ENCODE peak calls at places on chromosomes 12 and 14, in four cellular contexts. A is fibroblast of the aortic adventitia, E is left lung, G is fibroblast of pulmonary artery. O is an unnamed sample.

GRCh38 chr12:65217127-65217526 is 47.7 kb downstream of the LEMD3 start:
- DNase-seq in A (no peak), E (no peak), G (no peak), O (no peak)

GRCh38 chr14:68727315-68728078 is 65.4 kb downstream of the ZFP36L1 start:
- DNase-seq in A (no peak), E (no peak), G (no peak), O (no peak)

GRCh38 chr12:32437095-32437515 is 37.7 kb downstream of the FGD4 start:
- DNase-seq in A (peak; percentile 85), E (no peak), G (peak; percentile 96), O (peak; percentile 81)

GRCh38 chr12:27198036-27198435 is 46.0 kb upstream of the STK38L start:
- DNase-seq in A (peak; percentile 88), E (no peak), G (peak; percentile 71), O (no peak)

GRCh38 chr14:58297412-58297761 is 968 bp upstream of the ARID4A start:
- DNase-seq in A (no peak), E (peak; percentile 47), G (no peak), O (peak; percentile 24)

GRCh38 chr14:51792819-51793218 is 67.6 kb upstream of the GNG2 start:
- DNase-seq in A (peak; percentile 5), E (no peak), G (peak; percentile 19), O (no peak)

GRCh38 chr14:36580856-36581831 is 1.3 kb downstream of the NKX2-8 start:
- DNase-seq in A (peak; percentile 16), E (peak; percentile 54), G (peak; percentile 23), O (no peak)

GRCh38 chr14:105313381-105314286 is 914 bp upstream of the PACS2 start:
- DNase-seq in A (peak; percentile 42), E (peak; percentile 64), G (no peak), O (no peak)

GRCh38 chr12:98751580-98752115 is 106.6 kb downstream of the APAF1 start:
- DNase-seq in A (no peak), E (no peak), G (no peak), O (no peak)

GRCh38 chr14:71932229-71932951 is at the start of gene RGS6:
- DNase-seq in A (no peak), E (peak; percentile 37), G (peak; percentile 6), O (peak; percentile 7)

GRCh38 chr12:129310346-129310745 is 457.1 kb downstream of the GLT1D1 start:
- DNase-seq in A (no peak), E (no peak), G (no peak), O (no peak)

GRCh38 chr14:19800282-19801117 is 3.1 kb upstream of the OR4N2 start:
- DNase-seq in A (no peak), E (no peak), G (no peak), O (no peak)

GRCh38 chr14:65281991-65282908 is 130.3 kb upstream of the FUT8 start:
- DNase-seq in A (peak; percentile 68), E (no peak), G (peak; percentile 74), O (peak; percentile 11)

GRCh38 chr14:78989246-78989645 is 819.1 kb downstream of the NRXN3 start:
- DNase-seq in A (no peak), E (no peak), G (no peak), O (no peak)

GRCh38 chr14:54251356-54251755 is 145.5 kb upstream of the CDKN3 start:
- DNase-seq in A (peak; percentile 53), E (no peak), G (no peak), O (no peak)

GRCh38 chr12:67288561-67288960 is 19.4 kb downstream of the CAND1 start:
- DNase-seq in A (no peak), E (no peak), G (no peak), O (no peak)

GRCh38 chr14:50853891-50854290 is 18.0 kb upstream of the ABHD12B start:
- DNase-seq in A (no peak), E (no peak), G (no peak), O (no peak)

GRCh38 chr12:67068204-67068731 is 200.9 kb upstream of the CAND1 start:
- DNase-seq in A (no peak), E (no peak), G (no peak), O (no peak)

GRCh38 chr14:105888784-105889665 is 362.6 kb downstream of the TMEM121 start:
- DNase-seq in A (no peak), E (peak; percentile 19), G (no peak), O (no peak)

GRCh38 chr14:36658091-36659009 is 3.3 kb upstream of the PAX9 start:
- DNase-seq in A (no peak), E (no peak), G (no peak), O (no peak)

GRCh38 chr12:5623411-5623810 is 191.5 kb downstream of the NTF3 start:
- DNase-seq in A (no peak), E (no peak), G (no peak), O (no peak)

GRCh38 chr12:460301-461230 is 827 bp downstream of the B4GALNT3 start:
- DNase-seq in A (no peak), E (no peak), G (no peak), O (no peak)

GRCh38 chr12:106974525-106974924 is 12.4 kb downstream of the MTERF2 start:
- DNase-seq in A (no peak), E (no peak), G (no peak), O (no peak)

GRCh38 chr12:66503746-66504145 is 175.1 kb downstream of the GRIP1 start:
- DNase-seq in A (no peak), E (no peak), G (no peak), O (no peak)

GRCh38 chr12:14216405-14217294 is 148.8 kb upstream of the ATF7IP start:
- DNase-seq in A (peak; percentile 21), E (no peak), G (peak; percentile 13), O (no peak)

GRCh38 chr12:108484431-108484830 is 30.6 kb upstream of the FICD start:
- DNase-seq in A (no peak), E (no peak), G (no peak), O (no peak)

GRCh38 chr12:132949936-132950837 is 5.9 kb downstream of the ZNF605 start:
- DNase-seq in A (no peak), E (no peak), G (no peak), O (no peak)

GRCh38 chr12:119145367-119145766 is 33.4 kb upstream of the HSPB8 start:
- DNase-seq in A (no peak), E (no peak), G (no peak), O (no peak)

GRCh38 chr14:75126121-75126544 is 715 bp downstream of the NEK9 start:
- DNase-seq in A (no peak), E (no peak), G (no peak), O (no peak)

GRCh38 chr14:54564071-54564798 is 2.7 kb upstream of the SAMD4A start:
- DNase-seq in A (peak; percentile 73), E (no peak), G (peak; percentile 74), O (no peak)

GRCh38 chr12:123763093-123763492 is 992 bp downstream of the DNAH10 start:
- DNase-seq in A (no peak), E (no peak), G (no peak), O (no peak)

GRCh38 chr12:90102957-90103652 is 394.5 kb upstream of the ATP2B1 start:
- DNase-seq in A (peak; percentile 62), E (no peak), G (peak; percentile 67), O (no peak)

DNA sequence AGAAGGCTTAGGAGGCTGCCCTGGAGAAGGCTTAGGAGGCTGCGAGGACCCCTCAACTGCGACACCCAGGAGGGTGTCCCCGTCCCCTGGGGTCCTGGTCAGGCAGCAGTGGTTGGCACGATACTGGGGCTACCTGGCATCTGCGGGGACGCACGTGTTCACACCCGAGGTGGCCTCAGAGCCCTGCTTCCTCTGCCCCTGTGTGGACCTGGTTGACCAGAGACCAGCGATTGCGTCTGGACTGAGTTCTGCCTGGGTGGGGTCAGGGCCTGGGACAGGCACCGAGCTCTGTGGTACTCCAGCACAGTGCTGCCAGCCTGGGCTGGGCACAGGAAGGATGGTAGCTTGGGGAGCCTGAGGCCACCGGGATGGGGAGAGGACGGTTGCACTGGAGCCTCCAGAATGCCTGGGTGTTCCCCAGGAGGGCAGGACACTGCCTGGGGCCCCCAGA is 735 bp downstream of the ASPG start:
- DNase-seq in A (no peak), E (no peak), G (no peak), O (no peak)
- H3K4me3 ChIP-seq in A (no peak overlapping the region), E (no peak overlapping the region), G (no peak overlapping the region), O (no peak overlapping the region)

DNA sequence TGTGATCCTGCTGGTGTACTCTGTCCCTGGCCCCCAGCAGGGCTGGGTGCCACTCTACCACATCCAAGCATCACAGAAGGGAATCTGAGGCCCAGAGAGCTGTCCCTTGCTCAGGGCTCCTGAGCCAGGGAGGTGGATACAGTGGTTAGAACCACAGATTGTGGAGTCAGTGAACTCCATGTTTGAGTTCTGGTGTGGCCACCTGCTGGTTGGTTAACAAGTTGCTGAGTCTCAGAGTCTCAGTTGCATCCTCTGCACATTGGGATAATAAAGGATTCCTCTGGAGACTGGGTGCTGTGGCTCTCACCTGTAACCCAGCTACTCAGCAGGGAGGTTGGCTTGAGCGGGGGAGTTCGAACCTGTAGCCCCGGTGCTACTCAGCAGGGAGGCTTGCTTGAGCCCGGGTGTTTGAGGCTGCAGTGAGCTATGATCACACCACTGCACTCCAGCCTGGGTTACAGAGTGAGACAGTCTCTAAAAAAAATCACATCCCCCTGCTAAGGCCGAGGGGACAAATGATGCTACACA is 39.4 kb downstream of the MVK start:
- DNase-seq in A (peak; percentile 6), E (no peak), G (peak; percentile 36), O (no peak)
- TF ChIP-seq CTCF in A (peak; percentile 35), E (no peak), G (peak; percentile 40), O (peak; percentile 36)

DNA sequence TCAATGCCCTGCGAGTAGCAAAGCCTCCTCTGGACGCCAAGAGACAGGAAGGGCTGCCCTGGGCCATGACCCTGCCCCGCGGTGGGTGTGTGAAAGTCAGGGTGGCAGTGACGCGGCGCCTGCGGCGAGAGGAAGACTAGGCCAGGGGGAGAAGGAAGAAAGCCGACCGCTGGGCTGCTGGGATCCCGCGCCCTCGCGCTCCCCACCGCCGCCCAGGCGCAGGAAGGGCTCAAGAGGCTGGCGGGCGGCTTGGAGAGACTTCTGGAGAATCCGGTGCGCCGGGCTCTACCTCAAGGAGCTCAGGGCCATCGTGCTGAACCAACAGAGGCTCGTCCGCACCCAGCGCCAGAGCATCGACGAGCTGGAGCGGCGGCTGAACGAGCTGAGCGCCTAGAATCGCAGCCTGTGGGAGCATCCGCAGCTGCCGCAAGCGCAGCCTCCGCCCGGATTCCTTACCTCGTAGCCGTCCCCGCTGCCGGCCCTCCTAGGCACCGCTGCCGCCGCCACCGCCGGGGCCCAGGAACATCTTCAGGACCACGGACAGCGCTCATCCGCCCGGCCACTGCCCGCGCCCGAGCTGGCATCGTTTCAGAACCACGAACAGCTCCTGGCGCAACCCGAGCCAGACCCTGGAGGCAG is 105.0 kb upstream of the PRB2 start:
- DNase-seq in A (peak; percentile 56), E (peak; percentile 84), G (peak; percentile 73), O (no peak)
- H3K4me3 ChIP-seq in A (no peak overlapping the region), E (no peak overlapping the region), G (no peak overlapping the region), O (no peak overlapping the region)

GRCh38 chr12:120467439-120467838 is 2.1 kb downstream of the SRSF9 start:
- DNase-seq in A (no peak), E (no peak), G (no peak), O (no peak)

GRCh38 chr12:120469450-120470149 is at the start of gene SRSF9:
- DNase-seq in A (peak; percentile 98), E (peak; percentile 96), G (peak; percentile 98), O (peak; percentile 84)

GRCh38 chr12:120468846-120469449 is 600 bp downstream of the SRSF9 start:
- DNase-seq in A (no peak), E (peak; percentile 38), G (no peak), O (no peak)

GRCh38 chr12:120468271-120468845 is 1.2 kb downstream of the SRSF9 start:
- DNase-seq in A (peak; percentile 69), E (peak; percentile 42), G (peak; percentile 70), O (no peak)

GRCh38 chr12:120466560-120467315 is 2.8 kb downstream of the SRSF9 start:
- DNase-seq in A (peak; percentile 58), E (no peak), G (peak; percentile 57), O (no peak)
- TF ChIP-seq CTCF in A (peak; percentile 70), E (no peak), G (peak; percentile 64), O (peak; percentile 68)